ENCODE peak calls at places on chromosome 20, in five cellular contexts. One of them, this sample, is unnamed.

GRCh38 chr20:6709865-6710595 is 57.5 kb upstream of the BMP2 start:
- DNase-seq in brain microvascular endothelial cell: no peak
- DNase-seq in CD8-positive, alpha-beta T cell: no peak
- DNase-seq in ACHN: no peak
- DNase-seq in neural crest cell: no peak
- DNase-seq in this sample: peak

GRCh38 chr20:37911838-37912273 is 8.9 kb downstream of the VSTM2L start:
- DNase-seq in neural crest cell: peak
- DNase-seq in ACHN: no peak
- DNase-seq in brain microvascular endothelial cell: no peak
- DNase-seq in CD8-positive, alpha-beta T cell: no peak
- DNase-seq in this sample: peak

GRCh38 chr20:20593447-20594170 is 118.8 kb downstream of the RALGAPA2 start:
- DNase-seq in neural crest cell: peak
- DNase-seq in ACHN: peak
- DNase-seq in brain microvascular endothelial cell: peak
- DNase-seq in CD8-positive, alpha-beta T cell: no peak
- DNase-seq in this sample: peak

GRCh38 chr20:38880952-38881735 is 45.1 kb upstream of the FAM83D start:
- DNase-seq in neural crest cell: no peak
- DNase-seq in brain microvascular endothelial cell: no peak
- DNase-seq in CD8-positive, alpha-beta T cell: no peak
- DNase-seq in ACHN: no peak
- DNase-seq in this sample: no peak

GRCh38 chr20:7379206-7379605 is 561.1 kb downstream of the HAO1 start:
- DNase-seq in brain microvascular endothelial cell: no peak
- DNase-seq in CD8-positive, alpha-beta T cell: no peak
- DNase-seq in neural crest cell: no peak
- DNase-seq in ACHN: no peak
- DNase-seq in this sample: no peak

GRCh38 chr20:50395258-50395729 is 114.9 kb upstream of the PTPN1 start:
- DNase-seq in CD8-positive, alpha-beta T cell: no peak
- DNase-seq in ACHN: no peak
- DNase-seq in neural crest cell: no peak
- DNase-seq in brain microvascular endothelial cell: peak
- DNase-seq in this sample: no peak

GRCh38 chr20:23692725-23693124 is 3.9 kb upstream of the CST4 start:
- DNase-seq in brain microvascular endothelial cell: no peak
- DNase-seq in ACHN: no peak
- DNase-seq in neural crest cell: no peak
- DNase-seq in CD8-positive, alpha-beta T cell: peak
- DNase-seq in this sample: no peak

GRCh38 chr20:48207505-48207904 is 422.2 kb upstream of the SULF2 start:
- DNase-seq in neural crest cell: no peak
- DNase-seq in brain microvascular endothelial cell: no peak
- DNase-seq in CD8-positive, alpha-beta T cell: no peak
- DNase-seq in ACHN: no peak
- DNase-seq in this sample: no peak

GRCh38 chr20:62120990-62121775 is 1.1 kb upstream of the LSM14B start:
- DNase-seq in neural crest cell: no peak
- DNase-seq in ACHN: peak
- DNase-seq in CD8-positive, alpha-beta T cell: no peak
- DNase-seq in brain microvascular endothelial cell: no peak
- DNase-seq in this sample: no peak

GRCh38 chr20:62776692-62777527 is 19.4 kb upstream of the MRGBP start:
- DNase-seq in neural crest cell: no peak
- DNase-seq in brain microvascular endothelial cell: no peak
- DNase-seq in ACHN: peak
- DNase-seq in CD8-positive, alpha-beta T cell: peak
- DNase-seq in this sample: peak

GRCh38 chr20:20821496-20822260 is 109.2 kb upstream of the RALGAPA2 start:
- DNase-seq in ACHN: no peak
- DNase-seq in CD8-positive, alpha-beta T cell: no peak
- DNase-seq in brain microvascular endothelial cell: no peak
- DNase-seq in neural crest cell: no peak
- DNase-seq in this sample: no peak

GRCh38 chr20:57391439-57392129 is 388 bp downstream of the RBM38 start:
- DNase-seq in CD8-positive, alpha-beta T cell: no peak
- DNase-seq in brain microvascular endothelial cell: no peak
- DNase-seq in neural crest cell: no peak
- DNase-seq in ACHN: no peak
- DNase-seq in this sample: peak

GRCh38 chr20:11891827-11892521 is 25.7 kb upstream of the BTBD3 start:
- DNase-seq in brain microvascular endothelial cell: peak
- DNase-seq in neural crest cell: peak
- DNase-seq in ACHN: peak
- DNase-seq in CD8-positive, alpha-beta T cell: no peak
- DNase-seq in this sample: peak

GRCh38 chr20:1163653-1164052 is 21.1 kb downstream of the TMEM74B start:
- DNase-seq in neural crest cell: no peak
- DNase-seq in CD8-positive, alpha-beta T cell: no peak
- DNase-seq in ACHN: no peak
- DNase-seq in brain microvascular endothelial cell: no peak
- DNase-seq in this sample: no peak

GRCh38 chr20:63751471-63752271 is 12.1 kb downstream of the SLC2A4RG start:
- DNase-seq in neural crest cell: no peak
- DNase-seq in CD8-positive, alpha-beta T cell: no peak
- DNase-seq in ACHN: no peak
- DNase-seq in brain microvascular endothelial cell: no peak
- DNase-seq in this sample: no peak

GRCh38 chr20:57772349-57772964 is 62.6 kb upstream of the PMEPA1 start:
- DNase-seq in ACHN: peak
- DNase-seq in brain microvascular endothelial cell: peak
- DNase-seq in neural crest cell: no peak
- DNase-seq in CD8-positive, alpha-beta T cell: no peak
- DNase-seq in this sample: peak

GRCh38 chr20:953742-954141 is 37.6 kb upstream of the ANGPT4 start:
- DNase-seq in CD8-positive, alpha-beta T cell: no peak
- DNase-seq in ACHN: peak
- DNase-seq in brain microvascular endothelial cell: no peak
- DNase-seq in neural crest cell: no peak
- DNase-seq in this sample: no peak

GRCh38 chr20:2602746-2603145 is 49.7 kb upstream of the NOP56 start:
- DNase-seq in neural crest cell: no peak
- DNase-seq in CD8-positive, alpha-beta T cell: no peak
- DNase-seq in ACHN: no peak
- DNase-seq in brain microvascular endothelial cell: no peak
- DNase-seq in this sample: peak

This sample was measured in left kidney.